ENCODE peak calls at places on chromosomes 1 and 21, in five cellular contexts. Y is mucosa of descending colon, J is brain microvascular endothelial cell, C is NT2/D1, A is PC-9. O is an unnamed sample. For H3K36me3, the result is how much of the 10 kb centered on the place peaks cover.

GRCh38 chr1:183580281-183580682 is 10.0 kb downstream of the NCF2 start:
- DNase-seq in J (no peak), C (no peak), A (peak), Y (peak), O (peak)

GRCh38 chr1:116154536-116154935 is 43.3 kb downstream of the MAB21L3 start:
- DNase-seq in Y (no peak), J (no peak), C (no peak), A (no peak), O (no peak)

GRCh38 chr21:44686843-44687561 is 5.0 kb upstream of the KRTAP12-1 start:
- DNase-seq in Y (no peak), J (no peak), C (no peak), A (no peak), O (no peak)

GRCh38 chr21:36004441-36004840 is 55.9 kb downstream of the SETD4 start:
- DNase-seq in A (no peak), Y (no peak), C (no peak), J (no peak), O (no peak)

GRCh38 chr21:42833439-42833815 is 45.9 kb downstream of the WDR4 start:
- DNase-seq in J (no peak), C (no peak), Y (peak), A (no peak), O (peak)

GRCh38 chr1:169235568-169235967 is 129.1 kb downstream of the ATP1B1 start:
- DNase-seq in J (no peak), Y (no peak), C (no peak), A (no peak), O (no peak)

GRCh38 chr1:1665815-1666251 is 7.0 kb upstream of the CDK11B start:
- DNase-seq in C (no peak), J (no peak), A (no peak), Y (no peak), O (peak)

GRCh38 chr21:45983981-45984551 is 2.5 kb downstream of the COL6A1 start:
- DNase-seq in J (no peak), Y (peak), A (no peak), C (no peak), O (no peak)

GRCh38 chr1:223198628-223198965 is 55.5 kb upstream of the TLR5 start:
- DNase-seq in A (no peak), C (no peak), J (no peak), Y (no peak), O (no peak)

GRCh38 chr1:246319111-246319510 is 188.0 kb downstream of the SMYD3 start:
- DNase-seq in Y (no peak), A (no peak), J (no peak), C (no peak), O (no peak)

GRCh38 chr1:86703696-86704455 is 500 bp upstream of the SH3GLB1 start:
- DNase-seq in J (no peak), Y (no peak), A (peak), C (no peak), O (peak)

GRCh38 chr1:97630968-97631367 is 289.9 kb downstream of the DPYD start:
- DNase-seq in Y (no peak), A (no peak), J (no peak), C (no peak), O (peak)

GRCh38 chr1:31412732-31413404 is at the start of gene SERINC2:
- DNase-seq in Y (peak), A (no peak), J (no peak), C (peak), O (peak)

GRCh38 chr21:36129219-36129618 is 5.7 kb upstream of the CBR3 start:
- DNase-seq in C (no peak), Y (no peak), J (no peak), A (no peak), O (no peak)

GRCh38 chr1:114153621-114154145 is at the start of gene SYT6:
- DNase-seq in A (no peak), J (no peak), Y (no peak), C (no peak), O (peak)

GRCh38 chr1:223515416-223515815 is 122.2 kb downstream of the CCDC185 start:
- DNase-seq in C (no peak), J (no peak), Y (peak), A (no peak), O (no peak)

GRCh38 chr1:115340879-115341278 is 2.8 kb upstream of the NGF start:
- DNase-seq in C (no peak), J (no peak), A (no peak), Y (no peak), O (no peak)

DNA sequence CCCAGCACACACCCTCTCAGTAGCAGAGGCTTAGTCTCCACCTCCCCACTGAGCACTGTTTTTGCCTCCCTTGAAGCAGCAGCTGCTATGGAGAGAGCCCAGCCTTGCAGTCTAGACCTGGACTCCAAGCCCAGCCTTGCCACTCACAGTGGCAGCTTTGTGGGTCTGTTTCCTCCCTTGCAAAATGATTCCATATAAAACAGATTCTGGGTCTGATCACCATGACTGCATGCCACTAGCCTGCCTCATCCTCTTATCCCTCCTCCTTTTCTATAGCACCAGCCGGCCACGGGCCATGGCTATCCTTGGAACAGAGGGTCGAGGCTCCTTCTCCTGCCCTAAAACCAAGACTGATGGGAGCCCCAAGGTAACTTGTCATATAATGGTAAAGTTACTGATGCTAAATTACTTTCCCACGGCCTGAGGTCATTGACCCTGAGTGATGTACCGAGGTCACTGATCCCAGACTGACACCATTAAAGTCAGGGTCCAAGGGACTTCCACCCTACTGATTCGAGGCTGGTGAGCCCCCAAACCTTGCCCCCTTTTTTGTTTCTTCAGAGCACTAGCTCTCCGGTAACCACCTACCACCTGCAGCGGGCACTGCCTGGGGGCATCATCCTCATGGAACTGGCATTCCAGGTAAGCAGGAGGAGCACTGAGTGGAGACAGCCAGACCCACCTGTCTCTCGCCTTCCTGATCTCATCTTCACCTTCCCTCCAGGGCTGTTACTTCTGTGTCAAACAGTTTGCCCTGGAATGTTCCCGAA is 7.9 kb downstream of the HYI start:
- DNase-seq in Y (no peak), A (no peak), J (no peak), C (no peak), O (no peak)
- H3K36me3 ChIP-seq in Y (under half), A (under half), J (half or more), C (half or more), O (half or more)

DNA sequence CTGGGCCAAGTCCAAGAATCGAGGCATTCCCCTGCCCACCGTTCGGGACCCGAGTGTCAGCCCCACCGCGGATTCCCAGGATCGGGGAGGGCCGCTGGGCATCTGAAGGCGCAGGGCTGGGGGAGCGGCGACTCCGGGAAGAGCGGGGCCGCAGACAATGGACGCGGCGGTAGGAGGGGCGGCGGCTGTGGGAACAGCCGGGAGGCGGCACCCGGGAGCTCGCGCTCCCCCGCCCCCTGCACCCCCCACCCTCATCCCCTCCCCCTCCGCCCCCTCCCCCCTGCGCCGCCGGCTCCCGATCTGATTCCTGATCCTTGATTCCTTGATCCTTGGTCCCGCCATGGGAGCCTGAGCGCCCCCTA is at the start of gene VANGL2:
- DNase-seq in C (peak), A (no peak), J (peak), Y (peak), O (peak)
- H3K4me3 ChIP-seq in C (peak), A (peak), J (peak), Y (peak), O (peak)

GRCh38 chr1:13803546-13804239 is 103.7 kb downstream of the PRDM2 start:
- DNase-seq in J (no peak), C (no peak), Y (no peak), A (no peak), O (no peak)

GRCh38 chr1:13801711-13802486 is 101.9 kb downstream of the PRDM2 start:
- DNase-seq in Y (peak), C (no peak), A (no peak), J (no peak), O (no peak)

GRCh38 chr1:13802782-13803545 is 103.0 kb downstream of the PRDM2 start:
- DNase-seq in Y (peak), C (no peak), A (no peak), J (no peak), O (no peak)

GRCh38 chr1:13799502-13800283 is 99.7 kb downstream of the PRDM2 start:
- DNase-seq in C (no peak), Y (peak), J (no peak), A (no peak), O (no peak)

GRCh38 chr1:13801232-13801631 is 101.2 kb downstream of the PRDM2 start:
- DNase-seq in A (no peak), J (no peak), Y (peak), C (no peak), O (no peak)
- H3K36me3 ChIP-seq in A (under half), J (under half), Y (under half), C (under half), O (under half)

GRCh38 chr1:161197560-161198205 is 1.2 kb downstream of the ADAMTS4 start:
- DNase-seq in Y (no peak), C (no peak), A (no peak), J (no peak), O (no peak)

GRCh38 chr1:161198206-161198876 is 513 bp downstream of the ADAMTS4 start:
- DNase-seq in Y (no peak), C (peak), A (peak), J (no peak), O (peak)

GRCh38 chr1:161195171-161195570 is 3.7 kb downstream of the ADAMTS4 start:
- DNase-seq in A (no peak), Y (no peak), C (no peak), J (no peak), O (no peak)

GRCh38 chr1:161196111-161196510 is 2.7 kb downstream of the ADAMTS4 start:
- DNase-seq in C (no peak), Y (no peak), A (no peak), J (no peak), O (no peak)

DNA sequence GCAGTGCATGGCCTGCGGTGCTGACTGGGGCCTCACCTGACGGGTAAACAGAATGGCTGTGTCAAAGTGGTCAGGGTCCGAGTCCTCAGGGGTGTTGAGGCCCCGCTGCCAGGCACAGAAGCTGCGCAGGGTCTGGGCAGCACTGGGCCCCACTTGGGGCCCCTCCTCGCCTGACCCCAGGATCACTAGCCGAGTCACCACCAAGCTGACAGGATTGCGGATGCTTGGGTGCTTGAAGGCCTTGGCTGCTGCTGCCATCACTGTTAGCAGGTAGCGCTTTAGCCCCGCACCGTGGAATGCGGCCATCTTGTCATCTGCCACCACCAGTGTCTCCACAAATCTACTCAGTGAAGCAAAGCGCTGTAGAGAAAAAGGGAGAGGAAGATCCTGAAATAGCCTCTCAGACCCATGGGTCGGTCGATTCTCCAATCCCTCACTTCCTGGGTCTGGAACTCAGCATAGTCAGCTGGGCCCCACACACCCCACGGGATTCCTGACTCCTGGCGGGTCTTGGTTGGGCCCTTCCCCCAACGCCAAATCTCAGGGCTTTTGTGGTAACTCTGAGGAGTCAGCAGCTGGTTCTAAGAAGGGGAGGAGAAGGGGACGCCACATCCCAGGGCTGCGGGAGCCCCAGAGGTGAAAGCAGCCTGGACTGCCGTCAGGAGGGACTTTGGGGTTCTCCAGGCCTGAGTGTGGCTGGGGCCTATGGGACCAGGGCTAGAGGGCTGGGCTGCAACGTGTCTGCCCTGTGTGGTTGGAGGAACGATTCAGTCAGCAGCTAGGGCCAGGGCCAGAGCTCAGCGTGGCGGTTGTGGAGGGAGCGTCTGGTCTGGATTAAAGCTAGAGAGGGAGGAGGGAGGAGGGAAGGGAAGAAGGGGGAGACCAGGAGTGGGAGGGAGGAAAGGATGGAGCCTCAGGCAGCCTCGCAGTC is 2.1 kb downstream of the ADAMTS4 start:
- DNase-seq in J (peak), Y (no peak), C (no peak), A (no peak), O (no peak)
- H3K4me3 ChIP-seq in J (peak), Y (no peak), C (peak), A (no peak), O (no peak)

DNA sequence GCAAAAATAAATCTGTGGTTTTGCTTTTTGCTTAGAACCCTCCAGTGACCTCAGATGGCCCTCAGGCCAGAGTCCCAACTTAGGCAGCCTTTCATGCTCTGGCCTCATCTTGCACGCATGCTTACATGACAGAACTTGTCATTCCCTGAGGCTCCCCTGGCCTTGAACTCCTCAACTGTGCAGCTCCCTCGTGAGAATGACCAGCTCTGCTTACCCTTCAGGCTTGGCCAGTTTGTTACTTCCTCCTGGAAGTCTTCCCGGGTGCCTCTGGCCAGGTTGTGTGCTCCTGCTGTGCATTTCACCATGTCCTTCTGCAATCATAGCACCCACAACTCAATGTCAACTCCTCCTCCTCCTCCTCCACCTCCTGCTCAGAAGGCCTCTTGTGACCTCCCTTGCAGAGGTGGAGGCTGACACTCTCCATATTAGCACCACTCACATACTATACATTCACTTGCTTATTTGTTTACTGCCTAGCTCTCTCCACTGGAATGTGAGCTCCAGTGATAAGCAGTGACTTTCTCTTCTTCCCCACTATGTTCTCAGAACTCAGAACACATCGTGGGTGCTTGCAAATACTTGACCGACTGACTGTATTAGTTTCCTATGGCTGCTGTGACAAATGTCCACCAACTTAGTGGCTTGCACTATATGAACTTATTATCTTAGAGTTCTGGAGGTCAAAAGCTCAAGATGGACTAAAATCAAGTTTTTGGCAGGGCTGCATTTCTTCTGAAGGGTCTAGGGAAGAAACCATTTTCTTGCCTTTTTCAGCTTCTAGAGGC is 41.9 kb downstream of the RCSD1 start:
- DNase-seq in Y (no peak), A (peak), C (no peak), J (no peak), O (no peak)
- H3K36me3 ChIP-seq in Y (under half), A (under half), C (under half), J (under half), O (under half)